ENCODE peak calls at places on chromosomes 7 and 10, in six cellular contexts. V is mesenchymal stem cell, Q is IMR-90, R is neuronal stem cell, U is H1, N is mesendoderm. H is an unnamed sample.

GRCh38 chr10:48451969-48452878 is 145.7 kb downstream of the MAPK8 start:
- DNase-seq in N (no peak), R (no peak), Q (no peak), V (no peak), U (peak), H (no peak)

GRCh38 chr10:26215923-26216576 is 524 bp upstream of the GAD2 start:
- DNase-seq in R (peak), N (peak), U (peak), V (no peak), Q (no peak), H (peak)

GRCh38 chr10:77197544-77197943 is 440.1 kb downstream of the KCNMA1 start:
- DNase-seq in Q (no peak), R (no peak), U (no peak), V (no peak), N (peak), H (no peak)

GRCh38 chr7:29548823-29549222 is 14.8 kb upstream of the PRR15 start:
- DNase-seq in R (no peak), U (no peak), Q (no peak), V (no peak), N (no peak), H (no peak)

GRCh38 chr10:116039604-116040003 is 233.4 kb downstream of the GFRA1 start:
- DNase-seq in Q (no peak), U (no peak), V (no peak), N (no peak), R (no peak), H (no peak)

GRCh38 chr10:9004736-9005135 is 950.2 kb downstream of the GATA3 start:
- DNase-seq in U (no peak), N (no peak), V (no peak), R (no peak), Q (no peak), H (no peak)

GRCh38 chr10:128440513-128441160 is 314.4 kb upstream of the MKI67 start:
- DNase-seq in N (peak), V (no peak), U (peak), R (no peak), Q (no peak), H (peak)

GRCh38 chr7:38482521-38482920 is 148.7 kb downstream of the AMPH start:
- DNase-seq in R (no peak), Q (no peak), V (no peak), U (no peak), N (no peak), H (no peak)

GRCh38 chr7:106417273-106417902 is 132.6 kb upstream of the NAMPT start:
- DNase-seq in U (no peak), R (no peak), Q (peak), V (peak), N (peak), H (no peak)

GRCh38 chr7:123844712-123845219 is at the start of gene HYAL4:
- DNase-seq in V (no peak), U (no peak), N (no peak), Q (no peak), R (no peak), H (no peak)
- H2BK15ac ChIP-seq in V (no peak), U (no peak), N (no peak), Q (no peak), R (no peak), H (no peak)

DNA sequence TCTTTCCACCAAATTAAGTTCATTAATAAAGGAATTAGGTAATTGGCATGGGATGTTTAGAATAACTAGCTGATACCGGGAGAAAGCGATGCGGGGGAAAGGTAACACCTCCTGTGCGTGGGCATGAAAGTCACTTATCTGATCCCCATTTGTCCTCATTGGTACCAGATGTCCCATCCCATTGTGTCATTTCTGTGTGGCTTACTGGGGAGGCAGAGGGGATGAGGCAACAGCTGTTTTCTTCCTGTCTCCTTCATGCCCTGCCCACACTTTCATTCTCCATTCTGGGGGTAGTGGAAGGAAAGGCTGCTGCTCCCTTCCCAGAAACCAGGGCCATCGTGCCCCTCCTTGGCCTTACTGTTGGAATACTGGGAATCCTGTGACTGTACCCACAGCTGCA is 27.1 kb downstream of the EEPD1 start:
- DNase-seq in R (no peak), U (no peak), Q (no peak), N (no peak), V (no peak), H (no peak)
- H2BK15ac ChIP-seq in R (no peak), U (no peak), Q (no peak), N (no peak), V (no peak), H (no peak)

DNA sequence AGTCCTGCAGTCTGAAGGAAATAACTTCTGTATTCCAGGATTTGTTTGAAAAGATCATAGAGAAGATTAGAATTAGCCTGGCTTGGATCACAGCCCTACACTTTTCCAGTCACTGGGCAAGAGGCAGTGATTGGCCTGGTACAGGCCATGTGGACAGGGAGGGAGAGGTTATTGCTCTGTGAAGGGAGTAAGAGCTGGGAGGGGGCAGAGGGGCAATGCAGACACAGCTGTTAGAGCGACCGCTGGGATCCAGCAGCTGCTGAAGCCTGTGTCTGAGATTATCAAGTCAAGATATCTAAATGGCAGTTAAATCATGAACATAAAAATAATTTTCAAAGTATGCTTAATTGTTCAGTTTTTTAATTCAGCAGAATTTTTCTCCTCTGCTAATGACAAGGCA is 257.4 kb downstream of the SDK1 start:
- DNase-seq in V (peak), Q (no peak), R (no peak), N (no peak), U (no peak), H (no peak)
- H2BK15ac ChIP-seq in V (no peak), Q (no peak), R (no peak), N (no peak), U (no peak), H (no peak)

DNA sequence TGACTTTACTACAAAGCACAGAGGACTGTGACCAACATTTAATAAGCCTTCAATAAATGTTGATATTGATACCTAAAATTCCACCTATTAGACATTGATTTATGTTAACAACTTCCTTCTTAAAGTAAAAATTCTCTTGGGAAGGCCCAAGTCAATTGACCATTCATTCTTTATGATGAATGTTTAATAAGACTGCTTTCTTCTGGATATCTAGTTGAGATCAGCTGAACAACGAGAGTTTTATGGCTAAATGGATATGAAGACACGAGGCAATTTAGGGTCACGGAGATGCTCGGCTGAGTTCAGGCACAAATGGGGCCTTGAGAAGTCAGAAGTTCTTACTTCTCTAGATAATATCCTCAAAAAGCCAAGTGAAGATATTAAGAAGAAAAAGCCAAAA is 258.8 kb downstream of the FRMD4A start:
- DNase-seq in V (no peak), N (no peak), Q (no peak), R (no peak), U (no peak), H (no peak)
- H2BK15ac ChIP-seq in V (no peak), N (no peak), Q (peak), R (no peak), U (no peak), H (no peak)

GRCh38 chr10:111277685-111278084 is 200.9 kb downstream of the ADRA2A start:
- DNase-seq in R (no peak), N (no peak), Q (no peak), U (no peak), V (no peak), H (no peak)
- H2BK15ac ChIP-seq in R (no peak), N (no peak), Q (no peak), U (no peak), V (no peak), H (no peak)